ENCODE peak calls at places on chromosome 1, in ten cellular contexts. S, M, U, R, E, Z, P, B, O and W are unnamed samples. For H3K27me3, the result is how much of the 10 kb centered on the place peaks cover.

GRCh38 chr1:8560611-8561544 is 243.0 kb downstream of the SLC45A1 start:
- DNase-seq in O (no peak), R (no peak), Z (peak), S (peak), M (peak), U (peak), E (no peak), B (no peak), P (peak), W (no peak)

GRCh38 chr1:37308571-37308960 is 165.8 kb upstream of the ZC3H12A start:
- DNase-seq in R (no peak), S (no peak), B (no peak), Z (no peak), U (no peak), M (no peak), E (no peak), P (no peak), O (no peak), W (no peak)

GRCh38 chr1:68703921-68704354 is 207.1 kb upstream of the DEPDC1 start:
- DNase-seq in S (peak), O (no peak), P (no peak), Z (no peak), E (no peak), B (no peak), R (no peak), M (no peak), U (no peak), W (no peak)

GRCh38 chr1:37691497-37692077 is 729 bp upstream of the CDCA8 start:
- DNase-seq in E (no peak), M (peak), B (peak), O (peak), P (peak), S (peak), U (peak), R (no peak), Z (no peak), W (no peak)

GRCh38 chr1:240258910-240259309 is 167.2 kb downstream of the FMN2 start:
- DNase-seq in M (no peak), P (no peak), E (no peak), Z (no peak), R (peak), O (no peak), B (no peak), U (no peak), S (peak), W (no peak)

GRCh38 chr1:13817906-13818305 is 117.9 kb downstream of the PRDM2 start:
- DNase-seq in P (no peak), S (no peak), E (no peak), B (no peak), U (no peak), Z (no peak), R (no peak), O (no peak), M (no peak), W (no peak)

GRCh38 chr1:226627924-226628623 is 79.5 kb downstream of the STUM start:
- DNase-seq in R (no peak), U (no peak), M (no peak), E (peak), P (no peak), B (peak), Z (no peak), O (peak), S (no peak), W (peak)

GRCh38 chr1:153963850-153964331 is 554 bp upstream of the SLC39A1 start:
- DNase-seq in Z (no peak), E (no peak), R (no peak), S (peak), U (peak), M (no peak), B (peak), O (no peak), P (peak), W (no peak)

GRCh38 chr1:26759531-26759930 is 28.2 kb upstream of the PIGV start:
- DNase-seq in O (no peak), P (no peak), S (no peak), R (no peak), B (no peak), E (no peak), M (no peak), U (no peak), Z (no peak), W (no peak)

GRCh38 chr1:19309123-19309813 is 2.7 kb downstream of the AKR7A2 start:
- DNase-seq in M (no peak), S (peak), B (no peak), Z (no peak), P (peak), E (no peak), R (peak), U (no peak), O (no peak), W (no peak)

GRCh38 chr1:51506537-51506936 is 12.5 kb downstream of the EPS15 start:
- DNase-seq in Z (no peak), R (peak), B (peak), O (no peak), P (peak), U (no peak), S (no peak), E (no peak), M (no peak), W (no peak)

GRCh38 chr1:205588691-205589445 is 42.9 kb downstream of the ELK4 start:
- DNase-seq in R (no peak), B (peak), O (no peak), E (peak), S (peak), P (peak), U (no peak), M (no peak), Z (no peak), W (peak)

GRCh38 chr1:173477286-173478098 is at the start of gene PRDX6:
- DNase-seq in E (peak), R (peak), Z (peak), U (peak), M (peak), B (peak), P (peak), S (peak), O (peak), W (peak)

GRCh38 chr1:167148388-167148787 is 54.5 kb downstream of the STYXL2 start:
- DNase-seq in U (no peak), R (no peak), B (no peak), Z (no peak), M (no peak), O (no peak), E (no peak), S (no peak), P (no peak), W (no peak)

GRCh38 chr1:17287377-17287776 is 20.6 kb upstream of the PADI4 start:
- DNase-seq in B (no peak), S (peak), U (no peak), Z (no peak), O (no peak), E (no peak), M (no peak), P (peak), R (peak), W (no peak)

GRCh38 chr1:102174259-102174863 is 177.6 kb upstream of the OLFM3 start:
- DNase-seq in Z (no peak), M (no peak), O (no peak), R (no peak), U (no peak), E (no peak), P (no peak), B (no peak), S (peak), W (no peak)

GRCh38 chr1:47881505-47882442 is 115.4 kb downstream of the TRABD2B start:
- DNase-seq in U (no peak), B (no peak), Z (no peak), E (no peak), O (no peak), M (no peak), P (no peak), R (no peak), S (no peak), W (no peak)

DNA sequence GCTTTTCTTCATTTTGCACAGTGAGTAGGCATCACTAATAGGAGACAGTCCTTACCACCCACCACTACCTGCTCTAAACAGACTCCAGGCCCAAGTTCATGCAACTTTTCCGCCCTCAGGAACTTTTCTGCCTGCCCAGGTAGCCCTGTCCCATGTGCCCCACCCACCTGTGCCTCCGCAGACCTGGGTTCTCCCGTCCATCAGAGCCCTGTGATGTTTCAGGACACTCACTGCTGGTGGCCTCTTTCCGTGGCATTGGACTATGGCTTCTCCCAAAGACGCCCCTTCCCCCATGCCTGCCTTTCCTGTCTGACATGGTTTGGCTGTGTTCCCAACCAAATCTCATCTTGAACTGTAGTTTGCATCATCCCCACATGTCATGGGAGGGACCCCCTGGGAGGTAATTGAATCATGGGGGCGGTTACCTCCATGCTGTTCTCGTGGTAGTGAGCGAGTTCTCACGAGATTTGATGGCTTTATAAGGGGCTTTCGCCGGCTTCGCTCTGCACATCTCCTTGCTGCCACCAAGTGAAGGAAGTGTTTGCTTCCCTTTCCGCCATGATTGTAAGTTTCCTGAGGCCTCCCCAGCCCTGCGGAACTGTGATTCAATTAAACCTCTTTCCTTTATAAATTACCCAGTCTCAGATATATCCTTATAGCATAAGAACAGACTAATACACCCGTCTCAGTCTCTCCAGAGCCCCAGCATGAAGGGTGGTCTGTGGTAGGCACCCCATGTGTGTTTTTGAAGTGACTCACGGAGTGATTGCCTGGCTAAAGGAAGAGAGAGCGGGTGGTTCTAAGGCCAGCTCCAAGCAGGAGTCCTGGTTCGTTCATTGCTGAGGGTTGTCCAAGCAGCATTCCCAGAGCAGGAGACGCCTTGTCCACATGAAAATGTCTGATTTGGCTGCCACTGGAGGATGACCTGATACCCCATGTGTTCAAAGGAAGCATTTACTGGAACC is 86.0 kb upstream of the ZBTB40 start:
- DNase-seq in B (no peak), E (no peak), O (no peak), P (no peak), S (no peak), R (no peak), U (no peak), M (no peak), Z (no peak), W (no peak)
- H3K27me3 ChIP-seq in B (under half), E (under half), O (under half), P (half or more), S (under half), R (under half), U (under half), M (under half), Z (under half), W (under half)

GRCh38 chr1:151537112-151537511 is 3.0 kb upstream of the TUFT1 start:
- DNase-seq in M (no peak), Z (no peak), R (peak), B (no peak), U (no peak), P (peak), E (no peak), S (peak), O (no peak), W (no peak)

GRCh38 chr1:151539321-151540020 is 638 bp upstream of the TUFT1 start:
- DNase-seq in E (no peak), P (peak), M (peak), U (peak), Z (no peak), B (peak), S (peak), O (peak), R (peak), W (peak)

GRCh38 chr1:151542710-151543129 is 2.6 kb downstream of the TUFT1 start:
- DNase-seq in P (peak), Z (no peak), B (peak), M (no peak), O (no peak), S (peak), E (no peak), U (no peak), R (no peak), W (no peak)

GRCh38 chr1:151540021-151540981 is at the start of gene TUFT1:
- DNase-seq in R (peak), M (peak), S (peak), B (peak), O (peak), Z (peak), P (peak), E (peak), U (peak), W (peak)

GRCh38 chr1:151540982-151541377 is 871 bp downstream of the TUFT1 start:
- DNase-seq in B (no peak), M (no peak), Z (no peak), O (no peak), P (no peak), R (no peak), U (no peak), E (no peak), S (peak), W (no peak)
- H3K27me3 ChIP-seq in B (under half), M (under half), Z (under half), O (under half), P (under half), R (under half), U (under half), E (under half), S (under half), W (under half)

GRCh38 chr1:30327370-30328099 is 395.9 kb downstream of the MATN1 start:
- DNase-seq in Z (no peak), P (no peak), O (no peak), E (no peak), U (no peak), M (no peak), R (no peak), B (no peak), S (no peak), W (peak)

GRCh38 chr1:30328401-30329262 is 394.8 kb downstream of the MATN1 start:
- DNase-seq in P (no peak), E (no peak), R (no peak), U (no peak), S (no peak), Z (no peak), M (no peak), O (no peak), B (no peak), W (peak)

GRCh38 chr1:30329802-30330557 is 393.4 kb downstream of the MATN1 start:
- DNase-seq in U (no peak), E (no peak), Z (no peak), M (no peak), B (no peak), R (no peak), P (no peak), S (no peak), O (no peak), W (no peak)

GRCh38 chr1:30329263-30329753 is 394.1 kb downstream of the MATN1 start:
- DNase-seq in S (no peak), M (no peak), Z (no peak), E (no peak), U (no peak), B (no peak), P (no peak), R (no peak), O (no peak), W (no peak)

GRCh38 chr1:30328100-30328370 is 395.4 kb downstream of the MATN1 start:
- DNase-seq in M (no peak), E (no peak), P (no peak), O (no peak), Z (no peak), B (no peak), S (no peak), R (no peak), U (no peak), W (no peak)
- H3K27me3 ChIP-seq in M (under half), E (under half), P (under half), O (under half), Z (under half), B (under half), S (under half), R (under half), U (under half), W (under half)

DNA sequence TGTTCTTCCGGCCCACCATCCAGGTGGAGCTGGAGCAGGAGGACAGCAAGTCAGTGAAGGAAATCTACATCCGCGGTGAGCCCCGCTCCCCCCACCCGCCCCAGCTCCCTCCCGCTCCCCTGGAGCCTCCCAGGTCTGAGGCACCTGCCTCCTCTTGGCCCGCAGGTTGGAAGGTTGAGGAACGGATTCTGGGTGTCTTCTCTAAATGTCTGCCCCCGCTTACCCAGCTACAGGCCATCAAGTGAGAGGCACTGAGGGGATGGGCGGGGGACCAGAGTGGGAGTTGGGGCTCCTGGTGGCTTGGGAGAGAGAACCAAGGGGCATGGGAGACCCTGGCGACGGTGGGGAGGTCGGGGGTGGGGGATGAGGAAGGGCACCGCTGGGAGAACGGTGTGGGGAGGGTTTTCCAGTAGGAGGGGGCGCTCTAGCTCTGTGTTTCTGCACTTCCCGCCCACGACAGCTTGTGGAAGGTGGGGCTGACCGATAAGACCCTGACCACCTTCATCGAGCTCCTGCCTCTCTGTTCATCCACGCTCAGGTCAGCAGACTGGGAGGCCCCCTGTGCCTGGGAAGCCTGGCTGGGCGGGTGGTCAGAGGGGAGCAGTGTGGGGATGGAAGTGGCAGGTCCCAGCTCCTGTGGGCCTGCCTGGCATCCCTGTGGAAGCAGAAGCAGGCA is 4.2 kb downstream of the LRRC71 start:
- DNase-seq in M (no peak), Z (no peak), P (no peak), O (no peak), B (no peak), U (no peak), R (no peak), S (no peak), E (no peak), W (no peak)
- H3K27me3 ChIP-seq in M (half or more), Z (half or more), P (half or more), O (under half), B (under half), U (under half), R (half or more), S (under half), E (half or more), W (under half)

DNA sequence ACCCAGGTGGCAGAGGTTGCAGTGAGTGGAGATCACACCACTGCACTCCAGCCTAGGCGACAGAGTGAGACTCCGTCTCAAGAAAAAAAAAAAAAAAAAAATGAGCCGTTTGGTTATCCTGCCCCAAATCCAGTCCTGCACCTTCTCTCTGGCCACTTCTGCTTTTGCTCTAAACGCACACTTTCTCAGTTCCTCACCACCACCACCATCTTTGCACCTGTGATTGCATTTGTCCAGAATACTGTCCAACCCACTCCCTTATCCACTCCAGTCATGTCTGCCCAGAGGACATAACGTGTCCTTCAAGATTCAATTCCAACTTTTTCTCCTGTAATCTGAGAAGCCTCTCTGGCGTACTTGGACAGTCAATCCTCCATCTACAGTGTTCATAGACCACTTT is 2.2 kb upstream of the NEK2 start:
- DNase-seq in Z (no peak), S (no peak), B (no peak), M (no peak), P (no peak), U (no peak), E (no peak), O (no peak), R (no peak), W (no peak)
- H3K27me3 ChIP-seq in Z (under half), S (under half), B (under half), M (under half), P (under half), U (under half), E (under half), O (under half), R (under half), W (under half)

GRCh38 chr1:6474815-6475282 is 8.9 kb upstream of the TNFRSF25 start:
- DNase-seq in B (no peak), S (no peak), E (no peak), U (no peak), R (no peak), O (no peak), P (no peak), Z (no peak), M (no peak), W (no peak)

GRCh38 chr1:6473974-6474814 is 8.2 kb upstream of the TNFRSF25 start:
- DNase-seq in O (no peak), M (no peak), Z (no peak), E (no peak), R (no peak), U (no peak), B (no peak), P (no peak), S (no peak), W (no peak)

GRCh38 chr1:6472391-6472790 is 6.4 kb upstream of the TNFRSF25 start:
- DNase-seq in U (no peak), Z (no peak), S (no peak), E (no peak), M (no peak), O (no peak), P (no peak), R (no peak), B (no peak), W (no peak)

GRCh38 chr1:6471969-6472368 is 6.0 kb upstream of the TNFRSF25 start:
- DNase-seq in U (no peak), M (no peak), S (peak), B (no peak), O (no peak), Z (no peak), P (no peak), R (no peak), E (no peak), W (no peak)

GRCh38 chr1:6473156-6473555 is 7.2 kb upstream of the TNFRSF25 start:
- DNase-seq in O (no peak), M (no peak), U (no peak), E (no peak), R (no peak), S (no peak), Z (no peak), B (no peak), P (no peak), W (no peak)
- H3K27me3 ChIP-seq in O (under half), M (under half), U (under half), E (under half), R (under half), S (under half), Z (under half), B (under half), P (under half), W (under half)

GRCh38 chr1:204566583-204566955 is 50.4 kb downstream of the MDM4 start:
- DNase-seq in M (no peak), S (no peak), B (no peak), R (no peak), P (no peak), E (no peak), U (no peak), O (no peak), Z (no peak), W (no peak)

GRCh38 chr1:204569478-204569877 is 53.3 kb downstream of the MDM4 start:
- DNase-seq in E (no peak), P (no peak), S (no peak), B (no peak), Z (no peak), R (no peak), M (no peak), O (no peak), U (no peak), W (no peak)

GRCh38 chr1:204567067-204567466 is 50.9 kb downstream of the MDM4 start:
- DNase-seq in B (no peak), O (no peak), P (no peak), Z (no peak), R (no peak), U (no peak), M (no peak), E (no peak), S (peak), W (no peak)

GRCh38 chr1:204565617-204566582 is 49.7 kb downstream of the MDM4 start:
- DNase-seq in O (no peak), M (peak), U (peak), E (peak), B (peak), S (peak), R (peak), P (peak), Z (peak), W (no peak)

DNA sequence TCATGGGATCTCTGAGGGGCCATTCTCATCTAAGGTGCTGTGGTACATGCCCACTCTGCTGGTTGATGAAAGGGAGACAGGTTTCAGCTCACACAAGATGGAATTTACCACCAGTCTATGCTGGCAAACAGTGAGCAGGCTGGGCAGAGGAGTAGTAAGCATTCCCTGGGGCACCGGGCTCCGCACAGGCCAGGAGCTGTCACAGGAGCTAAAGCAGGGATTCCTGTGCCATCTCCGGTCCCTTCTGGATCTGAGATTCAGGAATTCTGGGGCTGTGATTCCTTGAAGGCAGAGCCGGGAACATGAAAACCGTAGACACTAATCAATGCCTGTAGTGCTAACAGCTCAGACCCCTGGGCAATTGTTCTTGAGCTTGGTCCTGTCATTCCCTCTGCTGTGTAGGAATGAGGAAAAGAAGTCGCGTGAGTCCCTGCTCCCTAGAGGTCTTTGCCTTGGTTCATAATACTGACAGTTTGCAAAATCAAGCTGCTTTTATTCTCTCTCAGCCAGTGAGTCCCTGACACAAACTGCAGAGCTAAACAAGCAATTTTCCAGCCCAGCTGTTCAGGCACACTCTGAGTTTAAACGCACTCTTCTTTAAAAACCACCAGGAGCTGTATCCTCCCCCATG is 52.5 kb downstream of the MDM4 start:
- DNase-seq in P (no peak), R (no peak), U (no peak), B (no peak), Z (no peak), M (no peak), E (no peak), S (no peak), O (no peak), W (no peak)
- H3K27me3 ChIP-seq in P (under half), R (under half), U (under half), B (under half), Z (under half), M (under half), E (under half), S (under half), O (under half), W (under half)